ENCODE peak calls at places on chromosomes 13 and 19, in ten cellular contexts. One of them, this sample, is unnamed.

GRCh38 chr13:40158218-40158617 is 502.8 kb downstream of the COG6 start:
- DNase-seq in retina: no peak
- DNase-seq in Peyer's patch: no peak
- DNase-seq in AG08396: no peak
- DNase-seq in osteoblast: no peak
- DNase-seq in HAP-1: no peak
- DNase-seq in posterior cingulate gyrus: no peak
- DNase-seq in cerebellum: no peak
- DNase-seq in activated CD4-positive, CD25-positive, alpha-beta regulatory T cell treated with anti-CD3 and anti-CD28 coated beads, Interleukin-2, amount 50 U/mL, for 16 hours: no peak
- DNase-seq in endothelial cell: no peak
- DNase-seq in this sample: no peak

GRCh38 chr13:112690242-112690943 is 555 bp downstream of the ATP11A start:
- DNase-seq in retina: peak
- DNase-seq in Peyer's patch: peak
- DNase-seq in AG08396: peak
- DNase-seq in osteoblast: peak
- DNase-seq in HAP-1: no peak
- DNase-seq in posterior cingulate gyrus: peak
- DNase-seq in cerebellum: peak
- DNase-seq in activated CD4-positive, CD25-positive, alpha-beta regulatory T cell treated with anti-CD3 and anti-CD28 coated beads, Interleukin-2, amount 50 U/mL, for 16 hours: no peak
- DNase-seq in endothelial cell: peak
- DNase-seq in this sample: no peak

GRCh38 chr13:43267916-43268315 is 244.5 kb downstream of the DNAJC15 start:
- DNase-seq in retina: no peak
- DNase-seq in Peyer's patch: no peak
- DNase-seq in AG08396: no peak
- DNase-seq in osteoblast: no peak
- DNase-seq in HAP-1: no peak
- DNase-seq in posterior cingulate gyrus: no peak
- DNase-seq in cerebellum: no peak
- DNase-seq in activated CD4-positive, CD25-positive, alpha-beta regulatory T cell treated with anti-CD3 and anti-CD28 coated beads, Interleukin-2, amount 50 U/mL, for 16 hours: no peak
- DNase-seq in endothelial cell: no peak
- DNase-seq in this sample: no peak

GRCh38 chr19:37227996-37228395 is 10.0 kb downstream of the ZNF383 start:
- DNase-seq in retina: peak
- DNase-seq in Peyer's patch: no peak
- DNase-seq in AG08396: no peak
- DNase-seq in osteoblast: no peak
- DNase-seq in HAP-1: no peak
- DNase-seq in posterior cingulate gyrus: no peak
- DNase-seq in cerebellum: no peak
- DNase-seq in activated CD4-positive, CD25-positive, alpha-beta regulatory T cell treated with anti-CD3 and anti-CD28 coated beads, Interleukin-2, amount 50 U/mL, for 16 hours: no peak
- DNase-seq in endothelial cell: peak
- DNase-seq in this sample: no peak

GRCh38 chr19:40521276-40521675 is 54.5 kb downstream of the SPTBN4 start:
- DNase-seq in retina: no peak
- DNase-seq in Peyer's patch: no peak
- DNase-seq in AG08396: no peak
- DNase-seq in osteoblast: no peak
- DNase-seq in HAP-1: no peak
- DNase-seq in posterior cingulate gyrus: no peak
- DNase-seq in cerebellum: no peak
- DNase-seq in activated CD4-positive, CD25-positive, alpha-beta regulatory T cell treated with anti-CD3 and anti-CD28 coated beads, Interleukin-2, amount 50 U/mL, for 16 hours: no peak
- DNase-seq in endothelial cell: no peak
- DNase-seq in this sample: no peak

GRCh38 chr19:7869910-7870511 is 4.2 kb downstream of the PRR36 start:
- DNase-seq in retina: no peak
- DNase-seq in Peyer's patch: peak
- DNase-seq in AG08396: no peak
- DNase-seq in osteoblast: peak
- DNase-seq in HAP-1: peak
- DNase-seq in posterior cingulate gyrus: no peak
- DNase-seq in cerebellum: no peak
- DNase-seq in activated CD4-positive, CD25-positive, alpha-beta regulatory T cell treated with anti-CD3 and anti-CD28 coated beads, Interleukin-2, amount 50 U/mL, for 16 hours: no peak
- DNase-seq in endothelial cell: no peak
- DNase-seq in this sample: no peak

GRCh38 chr19:10295305-10295846 is 5.6 kb downstream of the ICAM5 start:
- DNase-seq in retina: peak
- DNase-seq in Peyer's patch: peak
- DNase-seq in AG08396: no peak
- DNase-seq in osteoblast: peak
- DNase-seq in HAP-1: no peak
- DNase-seq in posterior cingulate gyrus: no peak
- DNase-seq in cerebellum: no peak
- DNase-seq in activated CD4-positive, CD25-positive, alpha-beta regulatory T cell treated with anti-CD3 and anti-CD28 coated beads, Interleukin-2, amount 50 U/mL, for 16 hours: peak
- DNase-seq in endothelial cell: no peak
- DNase-seq in this sample: no peak

GRCh38 chr13:114099191-114099590 is 33.2 kb downstream of the RASA3 start:
- DNase-seq in retina: peak
- DNase-seq in Peyer's patch: peak
- DNase-seq in AG08396: peak
- DNase-seq in osteoblast: peak
- DNase-seq in HAP-1: peak
- DNase-seq in posterior cingulate gyrus: peak
- DNase-seq in cerebellum: no peak
- DNase-seq in activated CD4-positive, CD25-positive, alpha-beta regulatory T cell treated with anti-CD3 and anti-CD28 coated beads, Interleukin-2, amount 50 U/mL, for 16 hours: no peak
- DNase-seq in endothelial cell: no peak
- DNase-seq in this sample: no peak

GRCh38 chr19:48578891-48579290 is 26.9 kb downstream of the SULT2B1 start:
- DNase-seq in retina: no peak
- DNase-seq in Peyer's patch: no peak
- DNase-seq in AG08396: no peak
- DNase-seq in osteoblast: peak
- DNase-seq in HAP-1: no peak
- DNase-seq in posterior cingulate gyrus: no peak
- DNase-seq in cerebellum: no peak
- DNase-seq in activated CD4-positive, CD25-positive, alpha-beta regulatory T cell treated with anti-CD3 and anti-CD28 coated beads, Interleukin-2, amount 50 U/mL, for 16 hours: no peak
- DNase-seq in endothelial cell: no peak
- DNase-seq in this sample: no peak

GRCh38 chr13:100434010-100434763 is 154.4 kb downstream of the GGACT start:
- DNase-seq in retina: no peak
- DNase-seq in Peyer's patch: no peak
- DNase-seq in AG08396: peak
- DNase-seq in osteoblast: no peak
- DNase-seq in HAP-1: no peak
- DNase-seq in posterior cingulate gyrus: no peak
- DNase-seq in cerebellum: no peak
- DNase-seq in activated CD4-positive, CD25-positive, alpha-beta regulatory T cell treated with anti-CD3 and anti-CD28 coated beads, Interleukin-2, amount 50 U/mL, for 16 hours: no peak
- DNase-seq in endothelial cell: no peak
- DNase-seq in this sample: no peak

GRCh38 chr19:55473201-55473600 is 3.2 kb upstream of the ZNF628 start:
- DNase-seq in retina: no peak
- DNase-seq in Peyer's patch: no peak
- DNase-seq in AG08396: no peak
- DNase-seq in osteoblast: no peak
- DNase-seq in HAP-1: no peak
- DNase-seq in posterior cingulate gyrus: no peak
- DNase-seq in cerebellum: no peak
- DNase-seq in activated CD4-positive, CD25-positive, alpha-beta regulatory T cell treated with anti-CD3 and anti-CD28 coated beads, Interleukin-2, amount 50 U/mL, for 16 hours: no peak
- DNase-seq in endothelial cell: no peak
- DNase-seq in this sample: no peak

GRCh38 chr19:13215572-13216380 is 65.6 kb downstream of the IER2 start:
- DNase-seq in retina: no peak
- DNase-seq in Peyer's patch: no peak
- DNase-seq in AG08396: no peak
- DNase-seq in osteoblast: peak
- DNase-seq in HAP-1: no peak
- DNase-seq in posterior cingulate gyrus: no peak
- DNase-seq in cerebellum: no peak
- DNase-seq in activated CD4-positive, CD25-positive, alpha-beta regulatory T cell treated with anti-CD3 and anti-CD28 coated beads, Interleukin-2, amount 50 U/mL, for 16 hours: no peak
- DNase-seq in endothelial cell: no peak
- DNase-seq in this sample: no peak

GRCh38 chr19:50998686-50999085 is 2.7 kb downstream of the KLK8 start:
- DNase-seq in retina: no peak
- DNase-seq in Peyer's patch: no peak
- DNase-seq in AG08396: no peak
- DNase-seq in osteoblast: no peak
- DNase-seq in HAP-1: no peak
- DNase-seq in posterior cingulate gyrus: no peak
- DNase-seq in cerebellum: no peak
- DNase-seq in activated CD4-positive, CD25-positive, alpha-beta regulatory T cell treated with anti-CD3 and anti-CD28 coated beads, Interleukin-2, amount 50 U/mL, for 16 hours: no peak
- DNase-seq in endothelial cell: no peak
- DNase-seq in this sample: no peak

GRCh38 chr19:18586311-18586710 is 2.3 kb upstream of the REX1BD start:
- DNase-seq in retina: no peak
- DNase-seq in Peyer's patch: no peak
- DNase-seq in AG08396: no peak
- DNase-seq in osteoblast: no peak
- DNase-seq in HAP-1: no peak
- DNase-seq in posterior cingulate gyrus: no peak
- DNase-seq in cerebellum: no peak
- DNase-seq in activated CD4-positive, CD25-positive, alpha-beta regulatory T cell treated with anti-CD3 and anti-CD28 coated beads, Interleukin-2, amount 50 U/mL, for 16 hours: no peak
- DNase-seq in endothelial cell: no peak
- DNase-seq in this sample: no peak

GRCh38 chr19:56152644-56153043 is 11.6 kb downstream of the ZNF444 start:
- DNase-seq in retina: no peak
- DNase-seq in Peyer's patch: no peak
- DNase-seq in AG08396: no peak
- DNase-seq in osteoblast: no peak
- DNase-seq in HAP-1: no peak
- DNase-seq in posterior cingulate gyrus: no peak
- DNase-seq in cerebellum: no peak
- DNase-seq in activated CD4-positive, CD25-positive, alpha-beta regulatory T cell treated with anti-CD3 and anti-CD28 coated beads, Interleukin-2, amount 50 U/mL, for 16 hours: no peak
- DNase-seq in endothelial cell: no peak
- DNase-seq in this sample: no peak

GRCh38 chr13:112968910-112969691 is at the start of gene MCF2L:
- DNase-seq in retina: peak
- DNase-seq in Peyer's patch: peak
- DNase-seq in AG08396: peak
- DNase-seq in osteoblast: peak
- DNase-seq in HAP-1: peak
- DNase-seq in posterior cingulate gyrus: peak
- DNase-seq in cerebellum: peak
- DNase-seq in activated CD4-positive, CD25-positive, alpha-beta regulatory T cell treated with anti-CD3 and anti-CD28 coated beads, Interleukin-2, amount 50 U/mL, for 16 hours: peak
- DNase-seq in endothelial cell: no peak
- DNase-seq in this sample: no peak

GRCh38 chr19:50667177-50667758 is 18.0 kb downstream of the C19orf81 start:
- DNase-seq in retina: no peak
- DNase-seq in Peyer's patch: no peak
- DNase-seq in AG08396: no peak
- DNase-seq in osteoblast: no peak
- DNase-seq in HAP-1: no peak
- DNase-seq in posterior cingulate gyrus: peak
- DNase-seq in cerebellum: no peak
- DNase-seq in activated CD4-positive, CD25-positive, alpha-beta regulatory T cell treated with anti-CD3 and anti-CD28 coated beads, Interleukin-2, amount 50 U/mL, for 16 hours: no peak
- DNase-seq in endothelial cell: no peak
- DNase-seq in this sample: no peak

GRCh38 chr13:112625698-112626097 is 37.7 kb upstream of the TUBGCP3 start:
- DNase-seq in retina: no peak
- DNase-seq in Peyer's patch: no peak
- DNase-seq in AG08396: no peak
- DNase-seq in osteoblast: no peak
- DNase-seq in HAP-1: no peak
- DNase-seq in posterior cingulate gyrus: no peak
- DNase-seq in cerebellum: no peak
- DNase-seq in activated CD4-positive, CD25-positive, alpha-beta regulatory T cell treated with anti-CD3 and anti-CD28 coated beads, Interleukin-2, amount 50 U/mL, for 16 hours: no peak
- DNase-seq in endothelial cell: no peak
- DNase-seq in this sample: no peak

This sample was measured in Panc1.